ENCODE peak calls at places on chromosomes 5 and 9, in four cellular contexts. One of them, this sample, is unnamed.

GRCh38 chr5:18802336-18802735 is 1168.1 kb downstream of the TAF11L14 start:
- DNase-seq in NCI-H774: no peak
- DNase-seq in AG20443: no peak
- DNase-seq in PC-3: peak
- DNase-seq in this sample: no peak

GRCh38 chr9:113154471-113154870 is 3.7 kb downstream of the SLC31A2 start:
- DNase-seq in NCI-H774: no peak
- DNase-seq in AG20443: peak
- DNase-seq in PC-3: peak
- DNase-seq in this sample: no peak

GRCh38 chr5:56412601-56413379 is 179.7 kb upstream of the ANKRD55 start:
- DNase-seq in NCI-H774: no peak
- DNase-seq in AG20443: no peak
- DNase-seq in PC-3: no peak
- DNase-seq in this sample: no peak

GRCh38 chr5:94082405-94082804 is 341.0 kb upstream of the POU5F2 start:
- DNase-seq in NCI-H774: no peak
- DNase-seq in AG20443: no peak
- DNase-seq in PC-3: no peak
- DNase-seq in this sample: peak

GRCh38 chr9:14627513-14627912 is 65.7 kb downstream of the ZDHHC21 start:
- DNase-seq in NCI-H774: no peak
- DNase-seq in AG20443: no peak
- DNase-seq in PC-3: no peak
- DNase-seq in this sample: no peak

GRCh38 chr5:174300118-174300940 is 254.8 kb downstream of the NSG2 start:
- DNase-seq in NCI-H774: no peak
- DNase-seq in AG20443: no peak
- DNase-seq in PC-3: no peak
- DNase-seq in this sample: no peak

GRCh38 chr5:55226027-55226933 is 835 bp downstream of the MCIDAS start:
- DNase-seq in NCI-H774: peak
- DNase-seq in AG20443: peak
- DNase-seq in PC-3: peak
- DNase-seq in this sample: peak

GRCh38 chr9:18473551-18474279 is at the start of gene ADAMTSL1:
- DNase-seq in NCI-H774: peak
- DNase-seq in AG20443: peak
- DNase-seq in PC-3: no peak
- DNase-seq in this sample: peak

GRCh38 chr9:114432323-114433067 is 44.7 kb upstream of the AKNA start:
- DNase-seq in NCI-H774: no peak
- DNase-seq in AG20443: no peak
- DNase-seq in PC-3: no peak
- DNase-seq in this sample: no peak

This sample was measured in DMS153.